ENCODE peak calls at places on chromosomes 5 and 9, in seven cellular contexts. Q is SJSA1, M is AG20443, D is SK-N-DZ, H is NCI-H510A treated with DMSO at 0.1 percent for 48 hours, V is heart right ventricle, X is left cardiac atrium. G is an unnamed sample.

GRCh38 chr5:139061856-139062255 is 136.3 kb downstream of the SIL1 start:
- DNase-seq in Q (no peak), M (no peak), D (peak), H (peak), V (no peak), X (no peak), G (no peak)

GRCh38 chr5:139646912-139647391 is 1.2 kb upstream of the CXXC5 start:
- DNase-seq in Q (no peak), M (no peak), D (peak), H (no peak), V (no peak), X (peak), G (no peak)

GRCh38 chr9:111969061-111969460 is 72.4 kb downstream of the UGCG start:
- DNase-seq in Q (no peak), M (no peak), D (no peak), H (no peak), V (no peak), X (no peak), G (no peak)

GRCh38 chr5:104345513-104345823 is 782.9 kb upstream of the NUDT12 start:
- DNase-seq in Q (no peak), M (no peak), D (no peak), H (no peak), V (no peak), X (no peak), G (no peak)

GRCh38 chr5:141529002-141529401 is 40.1 kb downstream of the PCDHGC5 start:
- DNase-seq in Q (no peak), M (peak), D (no peak), H (no peak), V (peak), X (peak), G (no peak)

GRCh38 chr5:80825780-80826460 is 134.2 kb upstream of the RASGRF2 start:
- DNase-seq in Q (no peak), M (no peak), D (no peak), H (no peak), V (no peak), X (no peak), G (no peak)

GRCh38 chr5:34717426-34718327 is 61.5 kb downstream of the RAI14 start:
- DNase-seq in Q (peak), M (peak), D (no peak), H (no peak), V (no peak), X (no peak), G (no peak)

GRCh38 chr5:3309538-3309937 is 286.1 kb upstream of the IRX1 start:
- DNase-seq in Q (no peak), M (no peak), D (no peak), H (no peak), V (no peak), X (no peak), G (no peak)

GRCh38 chr5:149445739-149446369 is 66.8 kb upstream of the IL17B start:
- DNase-seq in Q (peak), M (peak), D (no peak), H (no peak), V (no peak), X (peak), G (no peak)

GRCh38 chr5:96432245-96433065 is 593 bp downstream of the PCSK1 start:
- DNase-seq in Q (no peak), M (peak), D (no peak), H (peak), V (no peak), X (peak), G (no peak)

GRCh38 chr9:532707-533106 is 308.8 kb upstream of the DMRT1 start:
- DNase-seq in Q (no peak), M (no peak), D (no peak), H (peak), V (no peak), X (no peak), G (no peak)

GRCh38 chr9:136243631-136244030 is 2.0 kb downstream of the QSOX2 start:
- DNase-seq in Q (no peak), M (no peak), D (no peak), H (no peak), V (no peak), X (no peak), G (no peak)

GRCh38 chr9:134175291-134175807 is 11.0 kb upstream of the RNU6ATAC start:
- DNase-seq in Q (no peak), M (peak), D (no peak), H (no peak), V (no peak), X (no peak), G (no peak)

GRCh38 chr5:6717687-6718086 is 4.5 kb downstream of the TENT4A start:
- DNase-seq in Q (peak), M (no peak), D (no peak), H (no peak), V (no peak), X (no peak), G (no peak)

GRCh38 chr9:98781588-98782383 is 14.6 kb downstream of the ANKS6 start:
- DNase-seq in Q (no peak), M (no peak), D (no peak), H (no peak), V (no peak), X (no peak), G (no peak)